ENCODE peak calls at places on chromosomes 3 and 15, in seven cellular contexts. Z is MM.1S, J is fibroblast of lung, P is GM23338, E is lower lobe of right lung, R is ovary, A is left ventricle myocardium inferior. Y is an unnamed sample.

GRCh38 chr15:78035319-78035718 is 42.2 kb downstream of the TBC1D2B start:
- DNase-seq in E (no peak), P (no peak), R (no peak), A (no peak), J (no peak), Z (peak; percentile 30), Y (no peak)

GRCh38 chr3:113712129-113712528 is 15.7 kb upstream of the USF3 start:
- DNase-seq in A (no peak), J (no peak), Z (no peak), R (no peak), P (no peak), E (no peak), Y (no peak)

GRCh38 chr15:37109952-37110630 is 9.7 kb upstream of the MEIS2 start:
- DNase-seq in A (peak; percentile 61), E (no peak), R (no peak), Z (no peak), J (peak; percentile 34), P (peak; percentile 66), Y (no peak)

GRCh38 chr15:64337761-64338160 is 18.2 kb downstream of the CSNK1G1 start:
- DNase-seq in Z (no peak), E (no peak), R (no peak), J (peak; percentile 47), A (no peak), P (no peak), Y (no peak)

GRCh38 chr3:13559751-13560540 is 11.0 kb downstream of the FBLN2 start:
- DNase-seq in E (no peak), R (no peak), P (no peak), A (peak; percentile 64), Z (no peak), J (no peak), Y (no peak)

GRCh38 chr3:141306922-141307321 is 61.4 kb upstream of the ZBTB38 start:
- DNase-seq in Z (no peak), J (no peak), R (no peak), P (no peak), E (no peak), A (no peak), Y (no peak)

GRCh38 chr3:172164620-172165362 is 125.4 kb downstream of the FNDC3B start:
- DNase-seq in A (no peak), Z (no peak), J (no peak), E (no peak), P (no peak), R (no peak), Y (no peak)

GRCh38 chr3:146466596-146466995 is 2.8 kb downstream of the PLSCR2 start:
- DNase-seq in Z (no peak), R (no peak), P (no peak), A (no peak), E (no peak), J (peak; percentile 63), Y (no peak)

GRCh38 chr3:65334045-65334665 is 646.4 kb upstream of the ADAMTS9 start:
- DNase-seq in A (no peak), Z (no peak), J (peak; percentile 20), E (no peak), R (peak; percentile 58), P (peak; percentile 60), Y (no peak)

GRCh38 chr3:45978348-45978747 is 17.3 kb downstream of the FYCO1 start:
- DNase-seq in J (no peak), R (no peak), P (no peak), A (no peak), E (peak; percentile 86), Z (peak; percentile 93), Y (no peak)

GRCh38 chr3:130941793-130942192 is 47.9 kb downstream of the ATP2C1 start:
- DNase-seq in E (no peak), Z (no peak), J (no peak), A (no peak), R (no peak), P (no peak), Y (no peak)

GRCh38 chr3:190533511-190534282 is 19.8 kb downstream of the IL1RAP start:
- DNase-seq in A (peak; percentile 59), Z (no peak), J (peak; percentile 95), P (peak; percentile 33), R (peak; percentile 74), E (peak; percentile 80), Y (no peak)

GRCh38 chr3:157958471-157958870 is 147.7 kb downstream of the SHOX2 start:
- DNase-seq in A (no peak), E (no peak), J (no peak), Z (no peak), P (peak; percentile 23), R (no peak), Y (no peak)

GRCh38 chr3:54322354-54322753 is 200.0 kb downstream of the CACNA2D3 start:
- DNase-seq in Z (no peak), E (no peak), J (no peak), A (no peak), R (no peak), P (no peak), Y (peak; percentile 91)

GRCh38 chr3:177089120-177089519 is 108.2 kb downstream of the TBL1XR1 start:
- DNase-seq in E (no peak), Z (no peak), J (no peak), A (no peak), P (peak; percentile 63), R (no peak), Y (no peak)

GRCh38 chr15:23397779-23398178 is 43.2 kb downstream of the GOLGA8S start:
- DNase-seq in J (no peak), Z (no peak), P (no peak), R (no peak), E (no peak), A (peak; percentile 48), Y (no peak)

GRCh38 chr3:47409284-47409683 is 28.5 kb downstream of the PTPN23 start:
- DNase-seq in A (no peak), J (no peak), E (no peak), Z (no peak), R (no peak), P (no peak), Y (no peak)

GRCh38 chr3:31356941-31357340 is 175.8 kb upstream of the STT3B start:
- DNase-seq in Z (no peak), R (no peak), A (no peak), P (peak; percentile 28), E (peak; percentile 73), J (peak; percentile 20), Y (no peak)

GRCh38 chr15:70906842-70907241 is 14.2 kb downstream of the LRRC49 start:
- DNase-seq in P (no peak), Z (no peak), A (no peak), E (no peak), R (no peak), J (peak; percentile 24), Y (no peak)

GRCh38 chr3:175336406-175337133 is 477.4 kb downstream of the NAALADL2 start:
- DNase-seq in J (no peak), Z (peak; percentile 93), R (no peak), A (no peak), E (no peak), P (no peak), Y (no peak)

GRCh38 chr15:29106551-29107290 is 162.9 kb downstream of the NSMCE3 start:
- DNase-seq in Z (no peak), J (no peak), E (peak; percentile 32), A (no peak), P (no peak), R (no peak), Y (no peak)

GRCh38 chr3:135229018-135229495 is 434.0 kb downstream of the EPHB1 start:
- DNase-seq in R (no peak), P (peak; percentile 57), Z (no peak), A (no peak), E (no peak), J (no peak), Y (no peak)

GRCh38 chr3:51500632-51501131 is 867 bp upstream of the DCAF1 start:
- DNase-seq in E (peak; percentile 51), R (peak; percentile 57), J (no peak), P (no peak), A (peak; percentile 26), Z (no peak), Y (no peak)

GRCh38 chr3:146547235-146547835 is 2.9 kb upstream of the PLSCR1 start:
- DNase-seq in A (no peak), Z (peak; percentile 55), J (no peak), E (no peak), R (no peak), P (no peak), Y (no peak)

GRCh38 chr3:67605377-67605776 is 49.0 kb downstream of the SUCLG2 start:
- DNase-seq in A (no peak), P (peak; percentile 30), E (no peak), Z (no peak), R (no peak), J (peak; percentile 75), Y (no peak)

DNA sequence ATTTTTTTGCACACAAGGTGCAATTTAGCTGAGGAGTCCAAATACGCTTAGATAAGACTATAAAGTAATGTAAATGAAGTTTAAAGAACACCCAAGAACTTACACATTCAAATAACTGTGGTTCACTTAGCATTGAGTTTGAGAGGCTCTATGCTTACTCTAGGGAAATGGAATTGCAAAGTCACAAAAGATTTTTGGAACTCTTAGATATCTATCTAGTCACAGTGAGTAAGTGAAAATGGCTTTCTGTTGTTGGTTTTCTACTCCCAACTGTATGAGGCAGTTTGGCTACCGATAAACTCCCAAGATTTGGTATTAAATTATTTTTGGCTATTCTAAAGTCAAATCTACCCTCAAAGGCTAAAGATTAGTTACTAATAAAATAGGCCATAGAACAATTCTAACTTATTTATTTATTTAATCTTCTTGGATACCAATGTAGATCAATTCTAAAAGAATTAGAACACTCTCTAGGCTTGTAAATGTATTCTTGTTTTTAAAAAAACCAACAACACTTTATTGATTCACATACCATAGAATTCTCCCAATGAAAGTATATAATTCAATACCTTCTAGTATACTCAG is 165.4 kb downstream of the SNRK start:
- DNase-seq in J (no peak), R (no peak), P (no peak), Z (no peak), A (no peak), E (no peak), Y (no peak)
- H3K27me3 ChIP-seq in J (no peaks in the 10 kb centered on the region), R (no peaks in the 10 kb centered on the region), P (no peaks in the 10 kb centered on the region), Z (no peaks in the 10 kb centered on the region), A (no peaks in the 10 kb centered on the region), E (no peaks in the 10 kb centered on the region), Y (no peaks in the 10 kb centered on the region)

GRCh38 chr15:69117431-69117841 is 43.0 kb upstream of the GLCE start:
- DNase-seq in E (no peak), Z (no peak), A (no peak), J (no peak), P (peak; percentile 87), R (no peak), Y (peak; percentile 46)
- H3K27me3 ChIP-seq in E (no peaks in the 10 kb centered on the region), Z (no peaks in the 10 kb centered on the region), A (peaks cover 32% of the 10 kb centered on the region), J (peaks cover 24% of the 10 kb centered on the region), P (peaks cover 76% of the 10 kb centered on the region), R (no peaks in the 10 kb centered on the region), Y (no peaks in the 10 kb centered on the region)

DNA sequence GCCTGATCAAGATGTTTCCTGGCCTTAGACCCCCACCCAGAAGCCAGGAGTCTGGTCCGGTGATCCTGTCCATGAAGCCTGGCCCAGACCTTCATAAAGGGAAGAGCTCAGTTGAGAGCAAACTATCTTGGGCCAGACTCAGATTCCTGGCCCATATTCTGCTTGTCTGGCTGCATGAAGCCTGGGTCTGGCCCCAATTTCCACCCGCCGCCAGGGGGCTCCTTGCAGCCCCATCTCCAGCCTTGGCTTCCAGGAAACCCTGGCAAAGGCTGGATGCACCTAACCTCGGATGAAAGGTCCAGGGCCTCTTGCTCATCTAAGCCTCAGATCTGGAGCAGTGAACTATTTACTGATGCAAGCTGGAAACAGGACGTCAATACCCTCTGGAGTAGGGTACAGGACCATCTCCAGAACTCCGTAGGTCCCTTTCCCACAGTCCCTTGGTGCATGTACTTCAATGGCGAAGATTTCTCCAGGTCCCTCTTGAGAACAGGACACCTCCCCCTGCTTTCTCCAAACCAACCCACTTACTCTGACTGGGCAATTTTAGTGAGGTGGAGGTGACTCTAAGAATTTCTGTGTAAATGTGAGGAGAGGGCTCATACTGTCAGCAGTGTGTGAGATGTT is 5.6 kb downstream of the FOXL2 start:
- DNase-seq in Z (peak; percentile 36), P (peak; percentile 86), J (no peak), E (no peak), R (peak; percentile 89), A (no peak), Y (peak; percentile 73)
- H3K27me3 ChIP-seq in Z (peaks cover 35% of the 10 kb centered on the region), P (peaks cover 100% of the 10 kb centered on the region), J (peaks cover 97% of the 10 kb centered on the region), E (peaks cover 99% of the 10 kb centered on the region), R (no peaks in the 10 kb centered on the region), A (peaks cover 100% of the 10 kb centered on the region), Y (no peaks in the 10 kb centered on the region)

GRCh38 chr3:11276901-11277300 is 4.7 kb downstream of the ATG7 start:
- DNase-seq in Z (no peak), P (no peak), A (no peak), R (no peak), J (no peak), E (no peak), Y (no peak)
- H3K27me3 ChIP-seq in Z (no peaks in the 10 kb centered on the region), P (no peaks in the 10 kb centered on the region), A (no peaks in the 10 kb centered on the region), R (no peaks in the 10 kb centered on the region), J (no peaks in the 10 kb centered on the region), E (no peaks in the 10 kb centered on the region), Y (no peaks in the 10 kb centered on the region)

Y was measured in Caco-2.